ENCODE peak calls at places on chromosomes 3 and 15, in eight cellular contexts. One of them, this sample, is unnamed. For H3K27me3, the result is how much of the 10 kb centered on the place peaks cover.

GRCh38 chr15:45802140-45802539 is 167.3 kb downstream of the SQOR start:
- DNase-seq in GM06990: no peak
- DNase-seq in dorsolateral prefrontal cortex: no peak
- DNase-seq in cardiac muscle cell: no peak
- DNase-seq in heart left ventricle: no peak
- DNase-seq in esophagus muscularis mucosa: no peak
- DNase-seq in brain microvascular endothelial cell: no peak
- DNase-seq in mammary epithelial cell: no peak
- DNase-seq in this sample: no peak

GRCh38 chr3:112405845-112406244 is 72.9 kb downstream of the CD200 start:
- DNase-seq in cardiac muscle cell: no peak
- DNase-seq in esophagus muscularis mucosa: no peak
- DNase-seq in heart left ventricle: no peak
- DNase-seq in GM06990: no peak
- DNase-seq in mammary epithelial cell: peak
- DNase-seq in dorsolateral prefrontal cortex: no peak
- DNase-seq in brain microvascular endothelial cell: no peak
- DNase-seq in this sample: peak

GRCh38 chr15:52710050-52710709 is 31.0 kb upstream of the ATOSA start:
- DNase-seq in mammary epithelial cell: peak
- DNase-seq in GM06990: peak
- DNase-seq in esophagus muscularis mucosa: no peak
- DNase-seq in brain microvascular endothelial cell: no peak
- DNase-seq in cardiac muscle cell: no peak
- DNase-seq in dorsolateral prefrontal cortex: no peak
- DNase-seq in heart left ventricle: no peak
- DNase-seq in this sample: peak

GRCh38 chr3:53544357-53544756 is 49.9 kb downstream of the CACNA1D start:
- DNase-seq in dorsolateral prefrontal cortex: no peak
- DNase-seq in cardiac muscle cell: no peak
- DNase-seq in esophagus muscularis mucosa: peak
- DNase-seq in heart left ventricle: no peak
- DNase-seq in mammary epithelial cell: peak
- DNase-seq in GM06990: no peak
- DNase-seq in brain microvascular endothelial cell: no peak
- DNase-seq in this sample: peak

GRCh38 chr3:187843654-187844053 is 98.4 kb upstream of the BCL6 start:
- DNase-seq in heart left ventricle: no peak
- DNase-seq in cardiac muscle cell: no peak
- DNase-seq in mammary epithelial cell: no peak
- DNase-seq in brain microvascular endothelial cell: no peak
- DNase-seq in dorsolateral prefrontal cortex: no peak
- DNase-seq in esophagus muscularis mucosa: peak
- DNase-seq in GM06990: no peak
- DNase-seq in this sample: no peak

GRCh38 chr3:158430968-158431367 is 140.0 kb upstream of the MLF1 start:
- DNase-seq in dorsolateral prefrontal cortex: no peak
- DNase-seq in GM06990: no peak
- DNase-seq in heart left ventricle: no peak
- DNase-seq in mammary epithelial cell: no peak
- DNase-seq in esophagus muscularis mucosa: no peak
- DNase-seq in brain microvascular endothelial cell: no peak
- DNase-seq in cardiac muscle cell: peak
- DNase-seq in this sample: no peak

GRCh38 chr15:71275098-71275497 is 159.8 kb downstream of the THSD4 start:
- DNase-seq in brain microvascular endothelial cell: peak
- DNase-seq in esophagus muscularis mucosa: no peak
- DNase-seq in heart left ventricle: no peak
- DNase-seq in cardiac muscle cell: peak
- DNase-seq in mammary epithelial cell: peak
- DNase-seq in GM06990: no peak
- DNase-seq in dorsolateral prefrontal cortex: no peak
- DNase-seq in this sample: peak

GRCh38 chr15:80695911-80696651 is 971 bp downstream of the ABHD17C start:
- DNase-seq in dorsolateral prefrontal cortex: no peak
- DNase-seq in heart left ventricle: peak
- DNase-seq in esophagus muscularis mucosa: no peak
- DNase-seq in mammary epithelial cell: peak
- DNase-seq in cardiac muscle cell: peak
- DNase-seq in GM06990: peak
- DNase-seq in brain microvascular endothelial cell: no peak
- DNase-seq in this sample: peak

GRCh38 chr3:64291345-64291744 is 66.1 kb upstream of the PRICKLE2 start:
- DNase-seq in dorsolateral prefrontal cortex: no peak
- DNase-seq in esophagus muscularis mucosa: no peak
- DNase-seq in mammary epithelial cell: peak
- DNase-seq in brain microvascular endothelial cell: peak
- DNase-seq in cardiac muscle cell: peak
- DNase-seq in GM06990: no peak
- DNase-seq in heart left ventricle: no peak
- DNase-seq in this sample: peak

GRCh38 chr3:50516048-50516871 is 12.8 kb upstream of the CACNA2D2 start:
- DNase-seq in esophagus muscularis mucosa: no peak
- DNase-seq in GM06990: no peak
- DNase-seq in heart left ventricle: peak
- DNase-seq in brain microvascular endothelial cell: no peak
- DNase-seq in mammary epithelial cell: no peak
- DNase-seq in dorsolateral prefrontal cortex: no peak
- DNase-seq in cardiac muscle cell: peak
- DNase-seq in this sample: no peak

GRCh38 chr15:27826902-27827321 is 272.2 kb downstream of the OCA2 start:
- DNase-seq in cardiac muscle cell: peak
- DNase-seq in dorsolateral prefrontal cortex: no peak
- DNase-seq in heart left ventricle: no peak
- DNase-seq in GM06990: no peak
- DNase-seq in esophagus muscularis mucosa: peak
- DNase-seq in brain microvascular endothelial cell: no peak
- DNase-seq in mammary epithelial cell: no peak
- DNase-seq in this sample: peak

GRCh38 chr15:36924076-36924475 is 176.3 kb downstream of the MEIS2 start:
- DNase-seq in esophagus muscularis mucosa: no peak
- DNase-seq in brain microvascular endothelial cell: no peak
- DNase-seq in dorsolateral prefrontal cortex: no peak
- DNase-seq in cardiac muscle cell: no peak
- DNase-seq in mammary epithelial cell: no peak
- DNase-seq in GM06990: no peak
- DNase-seq in heart left ventricle: no peak
- DNase-seq in this sample: no peak

GRCh38 chr3:139935071-139935865 is at the start of gene CLSTN2:
- DNase-seq in GM06990: peak
- DNase-seq in brain microvascular endothelial cell: peak
- DNase-seq in cardiac muscle cell: peak
- DNase-seq in esophagus muscularis mucosa: peak
- DNase-seq in mammary epithelial cell: peak
- DNase-seq in dorsolateral prefrontal cortex: peak
- DNase-seq in heart left ventricle: peak
- DNase-seq in this sample: peak

GRCh38 chr3:179324270-179324754 is 1.5 kb downstream of the ZNF639 start:
- DNase-seq in brain microvascular endothelial cell: peak
- DNase-seq in GM06990: no peak
- DNase-seq in dorsolateral prefrontal cortex: no peak
- DNase-seq in heart left ventricle: no peak
- DNase-seq in esophagus muscularis mucosa: no peak
- DNase-seq in mammary epithelial cell: peak
- DNase-seq in cardiac muscle cell: peak
- DNase-seq in this sample: peak

GRCh38 chr15:93483923-93484322 is 394.9 kb upstream of the RGMA start:
- DNase-seq in cardiac muscle cell: no peak
- DNase-seq in dorsolateral prefrontal cortex: no peak
- DNase-seq in brain microvascular endothelial cell: no peak
- DNase-seq in heart left ventricle: no peak
- DNase-seq in GM06990: no peak
- DNase-seq in esophagus muscularis mucosa: no peak
- DNase-seq in mammary epithelial cell: no peak
- DNase-seq in this sample: no peak

GRCh38 chr3:69462022-69462825 is 76.3 kb upstream of the FRMD4B start:
- DNase-seq in esophagus muscularis mucosa: no peak
- DNase-seq in brain microvascular endothelial cell: no peak
- DNase-seq in GM06990: no peak
- DNase-seq in heart left ventricle: no peak
- DNase-seq in dorsolateral prefrontal cortex: no peak
- DNase-seq in cardiac muscle cell: no peak
- DNase-seq in mammary epithelial cell: peak
- DNase-seq in this sample: peak

GRCh38 chr3:156409694-156410093 is 145.2 kb downstream of the SSR3 start:
- DNase-seq in mammary epithelial cell: no peak
- DNase-seq in esophagus muscularis mucosa: no peak
- DNase-seq in heart left ventricle: no peak
- DNase-seq in cardiac muscle cell: no peak
- DNase-seq in brain microvascular endothelial cell: no peak
- DNase-seq in GM06990: no peak
- DNase-seq in dorsolateral prefrontal cortex: no peak
- DNase-seq in this sample: no peak

GRCh38 chr3:20930034-20930433 is 744.0 kb upstream of the SGO1 start:
- DNase-seq in cardiac muscle cell: peak
- DNase-seq in mammary epithelial cell: peak
- DNase-seq in esophagus muscularis mucosa: no peak
- DNase-seq in brain microvascular endothelial cell: peak
- DNase-seq in GM06990: no peak
- DNase-seq in heart left ventricle: no peak
- DNase-seq in dorsolateral prefrontal cortex: no peak
- DNase-seq in this sample: peak

GRCh38 chr15:57429098-57429497 is 52.8 kb downstream of the CGNL1 start:
- DNase-seq in dorsolateral prefrontal cortex: no peak
- DNase-seq in brain microvascular endothelial cell: no peak
- DNase-seq in GM06990: no peak
- DNase-seq in mammary epithelial cell: no peak
- DNase-seq in esophagus muscularis mucosa: no peak
- DNase-seq in heart left ventricle: no peak
- DNase-seq in cardiac muscle cell: no peak
- DNase-seq in this sample: no peak

GRCh38 chr3:184594386-184595035 is 32.9 kb downstream of the EPHB3 start:
- DNase-seq in dorsolateral prefrontal cortex: no peak
- DNase-seq in heart left ventricle: no peak
- DNase-seq in mammary epithelial cell: no peak
- DNase-seq in brain microvascular endothelial cell: no peak
- DNase-seq in esophagus muscularis mucosa: no peak
- DNase-seq in GM06990: no peak
- DNase-seq in cardiac muscle cell: no peak
- DNase-seq in this sample: no peak

GRCh38 chr15:88089019-88089603 is 167.4 kb downstream of the NTRK3 start:
- DNase-seq in cardiac muscle cell: peak
- DNase-seq in brain microvascular endothelial cell: no peak
- DNase-seq in esophagus muscularis mucosa: no peak
- DNase-seq in dorsolateral prefrontal cortex: no peak
- DNase-seq in mammary epithelial cell: peak
- DNase-seq in heart left ventricle: no peak
- DNase-seq in GM06990: no peak
- DNase-seq in this sample: peak

GRCh38 chr3:195905970-195906864 is 2.1 kb downstream of the TNK2 start:
- DNase-seq in GM06990: no peak
- DNase-seq in heart left ventricle: no peak
- DNase-seq in dorsolateral prefrontal cortex: no peak
- DNase-seq in cardiac muscle cell: no peak
- DNase-seq in esophagus muscularis mucosa: no peak
- DNase-seq in brain microvascular endothelial cell: no peak
- DNase-seq in mammary epithelial cell: peak
- DNase-seq in this sample: peak

GRCh38 chr15:99453646-99454045 is 112.1 kb upstream of the MEF2A start:
- DNase-seq in brain microvascular endothelial cell: no peak
- DNase-seq in dorsolateral prefrontal cortex: no peak
- DNase-seq in GM06990: no peak
- DNase-seq in esophagus muscularis mucosa: no peak
- DNase-seq in heart left ventricle: peak
- DNase-seq in cardiac muscle cell: no peak
- DNase-seq in mammary epithelial cell: no peak
- DNase-seq in this sample: no peak

GRCh38 chr3:11642455-11643162 is 1.1 kb downstream of the VGLL4 start:
- DNase-seq in dorsolateral prefrontal cortex: peak
- DNase-seq in mammary epithelial cell: peak
- DNase-seq in GM06990: peak
- DNase-seq in esophagus muscularis mucosa: peak
- DNase-seq in cardiac muscle cell: peak
- DNase-seq in brain microvascular endothelial cell: peak
- DNase-seq in heart left ventricle: peak
- DNase-seq in this sample: peak

GRCh38 chr3:181105636-181106035 is 116.1 kb upstream of the DNAJC19 start:
- DNase-seq in mammary epithelial cell: no peak
- DNase-seq in esophagus muscularis mucosa: no peak
- DNase-seq in heart left ventricle: no peak
- DNase-seq in brain microvascular endothelial cell: no peak
- DNase-seq in dorsolateral prefrontal cortex: no peak
- DNase-seq in GM06990: no peak
- DNase-seq in cardiac muscle cell: no peak
- DNase-seq in this sample: no peak

GRCh38 chr3:181103605-181104004 is 114.1 kb upstream of the DNAJC19 start:
- DNase-seq in dorsolateral prefrontal cortex: no peak
- DNase-seq in brain microvascular endothelial cell: no peak
- DNase-seq in GM06990: no peak
- DNase-seq in mammary epithelial cell: peak
- DNase-seq in heart left ventricle: no peak
- DNase-seq in cardiac muscle cell: no peak
- DNase-seq in esophagus muscularis mucosa: no peak
- DNase-seq in this sample: peak
- TF ChIP-seq CTCF in dorsolateral prefrontal cortex: no peak
- TF ChIP-seq CTCF in brain microvascular endothelial cell: peak
- TF ChIP-seq CTCF in GM06990: peak
- TF ChIP-seq CTCF in mammary epithelial cell: peak
- TF ChIP-seq CTCF in heart left ventricle: no peak
- TF ChIP-seq CTCF in cardiac muscle cell: no peak
- TF ChIP-seq CTCF in esophagus muscularis mucosa: no peak
- TF ChIP-seq CTCF in this sample: peak

DNA sequence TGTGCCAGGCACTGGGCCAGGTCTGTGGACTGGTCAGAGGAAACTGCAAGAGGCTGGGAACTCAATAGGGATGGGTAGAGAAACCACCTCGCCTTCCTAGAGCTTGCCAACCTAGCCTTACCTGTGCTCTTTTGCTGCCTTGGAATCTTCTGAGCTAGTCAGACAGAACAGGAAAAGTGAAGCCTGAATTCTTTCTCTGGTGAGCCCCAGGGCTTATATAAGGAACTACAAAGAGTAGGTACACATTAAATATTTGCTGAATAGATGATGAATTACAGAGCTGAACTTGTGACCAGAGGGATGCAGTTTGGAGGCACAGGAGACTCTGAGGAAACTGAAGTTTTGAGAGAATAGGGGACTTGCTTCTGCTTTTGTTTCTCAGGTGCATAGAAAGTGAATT is 15.6 kb upstream of the FBXW12 start:
- DNase-seq in brain microvascular endothelial cell: no peak
- DNase-seq in dorsolateral prefrontal cortex: no peak
- DNase-seq in GM06990: no peak
- DNase-seq in esophagus muscularis mucosa: no peak
- DNase-seq in heart left ventricle: no peak
- DNase-seq in cardiac muscle cell: no peak
- DNase-seq in mammary epithelial cell: no peak
- DNase-seq in this sample: no peak
- H3K27me3 ChIP-seq in brain microvascular endothelial cell: under half
- H3K27me3 ChIP-seq in dorsolateral prefrontal cortex: under half
- H3K27me3 ChIP-seq in GM06990: under half
- H3K27me3 ChIP-seq in esophagus muscularis mucosa: under half
- H3K27me3 ChIP-seq in heart left ventricle: under half
- H3K27me3 ChIP-seq in cardiac muscle cell: under half
- H3K27me3 ChIP-seq in mammary epithelial cell: under half
- H3K27me3 ChIP-seq in this sample: under half

GRCh38 chr3:127456471-127457093 is 134.0 kb downstream of the TPRA1 start:
- DNase-seq in esophagus muscularis mucosa: no peak
- DNase-seq in cardiac muscle cell: peak
- DNase-seq in heart left ventricle: no peak
- DNase-seq in brain microvascular endothelial cell: peak
- DNase-seq in dorsolateral prefrontal cortex: peak
- DNase-seq in mammary epithelial cell: peak
- DNase-seq in GM06990: no peak
- DNase-seq in this sample: peak
- H3K4me3 ChIP-seq in esophagus muscularis mucosa: peak
- H3K4me3 ChIP-seq in cardiac muscle cell: no peak
- H3K4me3 ChIP-seq in heart left ventricle: no peak
- H3K4me3 ChIP-seq in brain microvascular endothelial cell: peak
- H3K4me3 ChIP-seq in dorsolateral prefrontal cortex: peak
- H3K4me3 ChIP-seq in mammary epithelial cell: peak
- H3K4me3 ChIP-seq in GM06990: no peak
- H3K4me3 ChIP-seq in this sample: peak

GRCh38 chr3:127254730-127255129 is 33.1 kb downstream of the PRR20G start:
- DNase-seq in GM06990: no peak
- DNase-seq in brain microvascular endothelial cell: no peak
- DNase-seq in mammary epithelial cell: peak
- DNase-seq in heart left ventricle: no peak
- DNase-seq in dorsolateral prefrontal cortex: no peak
- DNase-seq in esophagus muscularis mucosa: peak
- DNase-seq in cardiac muscle cell: peak
- DNase-seq in this sample: peak
- TF ChIP-seq CTCF in GM06990: peak
- TF ChIP-seq CTCF in brain microvascular endothelial cell: peak
- TF ChIP-seq CTCF in mammary epithelial cell: peak
- TF ChIP-seq CTCF in heart left ventricle: no peak
- TF ChIP-seq CTCF in dorsolateral prefrontal cortex: no peak
- TF ChIP-seq CTCF in esophagus muscularis mucosa: no peak
- TF ChIP-seq CTCF in cardiac muscle cell: peak
- TF ChIP-seq CTCF in this sample: peak